ENCODE peak calls at places on chromosomes 6 and 20, in seven cellular contexts. D, P, O, W, Y, A and L are unnamed samples.

GRCh38 chr6:28867078-28867414 is 56.7 kb downstream of the TRIM27 start:
- DNase-seq in A (peak; percentile 7), P (peak; percentile 41), O (peak; percentile 9), Y (no peak), W (no peak), D (no peak), L (no peak)

GRCh38 chr20:2246081-2246491 is 49.7 kb upstream of the TGM3 start:
- DNase-seq in Y (no peak), O (no peak), A (no peak), P (no peak), W (no peak), D (no peak), L (no peak)

GRCh38 chr6:158293122-158293521 is 19.1 kb upstream of the TULP4 start:
- DNase-seq in W (no peak), O (no peak), Y (no peak), P (no peak), A (no peak), D (no peak), L (no peak)

GRCh38 chr6:138036111-138036510 is 71.1 kb downstream of the PERP start:
- DNase-seq in D (no peak), W (no peak), Y (no peak), A (no peak), O (no peak), P (peak; percentile 34), L (peak; percentile 74)

GRCh38 chr6:71194730-71195129 is 93.9 kb upstream of the OGFRL1 start:
- DNase-seq in O (peak; percentile 85), Y (no peak), P (no peak), W (no peak), D (no peak), A (peak; percentile 59), L (no peak)

GRCh38 chr6:72619883-72620696 is 1.8 kb upstream of the KCNQ5 start:
- DNase-seq in W (no peak), P (peak; percentile 41), D (peak; percentile 18), Y (peak; percentile 52), O (peak; percentile 39), A (peak; percentile 26), L (no peak)

GRCh38 chr20:48763183-48764030 is 64.4 kb downstream of the PREX1 start:
- DNase-seq in P (no peak), A (no peak), Y (no peak), W (no peak), D (peak; percentile 59), O (no peak), L (no peak)

GRCh38 chr6:3849681-3850450 is 693 bp downstream of the FAM50B start:
- DNase-seq in O (peak; percentile 27), Y (peak; percentile 46), D (peak; percentile 26), W (no peak), P (no peak), A (no peak), L (no peak)

GRCh38 chr6:168695701-168696100 is 254.7 kb downstream of the SMOC2 start:
- DNase-seq in D (no peak), O (no peak), Y (peak; percentile 14), A (no peak), W (no peak), P (no peak), L (no peak)

GRCh38 chr20:6519556-6519955 is 247.9 kb upstream of the BMP2 start:
- DNase-seq in P (no peak), O (peak; percentile 39), A (peak; percentile 6), D (no peak), Y (no peak), W (no peak), L (no peak)

GRCh38 chr6:160337301-160337700 is 10.9 kb upstream of the SLC22A3 start:
- DNase-seq in W (no peak), P (no peak), A (peak; percentile 30), D (no peak), O (peak; percentile 48), Y (no peak), L (no peak)

GRCh38 chr6:159151266-159151855 is 17.8 kb upstream of the FNDC1 start:
- DNase-seq in O (peak; percentile 75), D (peak; percentile 28), Y (no peak), A (peak; percentile 44), W (peak; percentile 69), P (peak; percentile 68), L (no peak)

GRCh38 chr20:38168791-38169589 is 3.9 kb upstream of the TGM2 start:
- DNase-seq in O (no peak), D (no peak), Y (peak; percentile 78), W (no peak), A (no peak), P (no peak), L (no peak)

GRCh38 chr6:108752733-108753392 is 95.4 kb upstream of the ARMC2 start:
- DNase-seq in D (no peak), A (no peak), P (no peak), W (no peak), Y (no peak), O (no peak), L (peak; percentile 13)

GRCh38 chr20:57714409-57715267 is 4.8 kb upstream of the PMEPA1 start:
- DNase-seq in A (peak; percentile 71), P (no peak), W (no peak), Y (no peak), O (peak; percentile 64), D (no peak), L (no peak)

GRCh38 chr6:42369568-42369967 is 82.2 kb downstream of the TRERF1 start:
- DNase-seq in Y (no peak), D (no peak), O (no peak), P (peak; percentile 31), A (no peak), W (no peak), L (peak; percentile 17)

GRCh38 chr6:31115941-31116560 is 1.5 kb downstream of the PSORS1C1 start:
- DNase-seq in Y (no peak), A (no peak), W (no peak), D (no peak), P (no peak), O (no peak), L (no peak)

GRCh38 chr20:51487525-51488279 is 54.8 kb downstream of the NFATC2 start:
- DNase-seq in D (no peak), A (peak; percentile 38), P (no peak), O (peak; percentile 62), Y (no peak), W (no peak), L (no peak)

GRCh38 chr20:57596998-57597939 is 23.0 kb downstream of the ZBP1 start:
- DNase-seq in P (peak; percentile 88), O (peak; percentile 53), A (peak; percentile 16), W (no peak), Y (peak; percentile 62), D (peak; percentile 72), L (peak; percentile 48)

GRCh38 chr6:156956286-156956685 is 179.1 kb downstream of the ARID1B start:
- DNase-seq in P (no peak), O (peak; percentile 35), Y (no peak), W (no peak), D (no peak), A (no peak), L (no peak)

GRCh38 chr6:47182291-47182957 is 127.3 kb downstream of the TNFRSF21 start:
- DNase-seq in D (no peak), O (no peak), A (no peak), Y (peak; percentile 39), W (no peak), P (no peak), L (no peak)

GRCh38 chr20:64217539-64217938 is 38.0 kb upstream of the PCMTD2 start:
- DNase-seq in A (no peak), P (no peak), O (no peak), D (no peak), Y (no peak), W (no peak), L (no peak)

GRCh38 chr6:42451146-42451594 is 556 bp downstream of the TRERF1 start:
- DNase-seq in P (peak; percentile 25), O (no peak), D (no peak), Y (no peak), W (no peak), A (no peak), L (no peak)

GRCh38 chr20:34143951-34144350 is 31.9 kb upstream of the EIF2S2 start:
- DNase-seq in Y (no peak), W (no peak), D (no peak), O (peak; percentile 25), A (no peak), P (no peak), L (no peak)

GRCh38 chr6:161318456-161318855 is 44.6 kb upstream of the AGPAT4 start:
- DNase-seq in A (no peak), P (no peak), O (no peak), Y (no peak), W (no peak), D (no peak), L (no peak)

GRCh38 chr6:83193747-83194582 is 808 bp downstream of the RWDD2A start:
- DNase-seq in O (peak; percentile 37), W (no peak), Y (peak; percentile 66), A (no peak), D (peak; percentile 49), P (peak; percentile 40), L (peak; percentile 90)

GRCh38 chr6:26555505-26556262 is 17.5 kb downstream of the HMGN4 start:
- DNase-seq in A (no peak), Y (no peak), W (no peak), D (no peak), P (no peak), O (peak; percentile 35), L (no peak)
- H3K4me3 ChIP-seq in A (peak overlapping the region; percentile 61), Y (no peak overlapping the region), W (no peak overlapping the region), D (peak overlapping the region; percentile 72), P (no peak overlapping the region), O (peak overlapping the region; percentile 17), L (no peak overlapping the region)

DNA sequence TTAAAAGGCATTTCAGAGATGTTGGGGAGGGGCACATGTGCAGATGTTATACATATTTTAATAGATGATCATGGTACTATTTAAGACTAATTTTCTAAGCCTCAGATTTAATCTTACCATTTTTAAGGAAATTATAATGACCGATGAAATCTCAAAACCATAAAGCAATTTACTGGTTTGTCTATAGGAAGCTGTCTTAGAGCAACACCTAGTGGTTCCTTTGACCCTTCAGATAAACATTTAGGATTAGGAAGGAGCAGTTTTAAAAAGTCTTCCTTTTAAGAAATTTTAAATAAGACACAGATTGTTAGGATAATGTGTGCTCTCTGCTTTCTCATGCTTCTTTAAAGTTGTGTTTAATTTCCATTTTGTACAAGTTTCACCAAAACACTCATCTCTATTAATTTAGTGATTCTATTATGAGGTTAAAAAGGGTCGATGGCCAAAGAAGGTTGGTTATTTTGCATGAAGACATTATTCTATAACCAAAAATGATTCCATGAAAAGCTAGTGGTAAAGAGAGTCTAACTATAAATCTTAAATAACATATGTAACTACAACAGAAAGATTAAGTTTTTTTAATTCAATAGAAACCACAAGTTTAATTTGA is 376.4 kb downstream of the HACE1 start:
- DNase-seq in Y (no peak), O (peak; percentile 29), D (no peak), W (no peak), A (no peak), P (no peak), L (no peak)
- TF ChIP-seq CTCF in Y (no peak), O (peak; percentile 62), D (peak; percentile 19), W (no peak), A (no peak), P (no peak), L (no peak)

GRCh38 chr6:166001359-166001758 is 166.3 kb downstream of the TBXT start:
- DNase-seq in A (no peak), W (no peak), Y (no peak), P (no peak), O (no peak), D (no peak), L (no peak)
- H3K4me3 ChIP-seq in A (no peak overlapping the region), W (no peak overlapping the region), Y (no peak overlapping the region), P (no peak overlapping the region), O (no peak overlapping the region), D (no peak overlapping the region), L (no peak overlapping the region)

DNA sequence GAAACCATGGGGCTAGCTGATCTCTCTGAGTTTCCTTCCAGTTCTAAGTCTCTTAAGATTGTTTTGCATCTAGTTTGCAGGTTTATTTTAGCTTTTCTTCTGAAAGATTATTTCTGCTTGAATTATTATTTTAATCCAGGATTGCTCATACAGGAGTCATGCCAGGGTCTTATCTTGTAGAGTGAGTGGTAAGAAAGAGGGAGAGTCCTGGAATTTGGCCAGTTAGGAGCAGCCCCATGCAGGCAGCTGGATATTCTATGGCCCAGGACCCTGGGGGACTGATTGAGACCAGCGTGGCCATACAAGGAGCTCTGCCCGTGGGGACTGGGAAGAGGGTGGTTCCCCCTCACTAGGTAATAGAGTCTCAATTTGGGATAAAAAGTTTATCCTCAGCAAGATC is 178.9 kb upstream of the HEY2 start:
- DNase-seq in D (no peak), W (no peak), A (no peak), O (peak; percentile 36), P (no peak), Y (no peak), L (no peak)
- TF ChIP-seq CTCF in D (no peak), W (no peak), A (no peak), O (no peak), P (no peak), Y (no peak), L (no peak)